ENCODE peak calls at places on chromosomes 3 and 15, in five cellular contexts. I, R, G, N and H are unnamed samples.

GRCh38 chr15:64740361-64741170 is 34.8 kb downstream of the RBPMS2 start:
- DNase-seq in N (peak), R (no peak), G (no peak), I (peak), H (peak)

GRCh38 chr3:59877263-59877662 is 827.4 kb upstream of the CFAP20DC start:
- DNase-seq in G (no peak), N (no peak), R (no peak), I (no peak), H (no peak)

GRCh38 chr3:50160561-50160983 is 5.4 kb downstream of the SEMA3F start:
- DNase-seq in N (no peak), R (no peak), I (no peak), G (no peak), H (no peak)

GRCh38 chr3:167814441-167814951 is 79.0 kb downstream of the SERPINI1 start:
- DNase-seq in N (peak), R (peak), G (no peak), I (no peak), H (peak)

GRCh38 chr3:111069974-111070751 is 1.5 kb upstream of the NECTIN3 start:
- DNase-seq in N (peak), R (no peak), G (no peak), I (peak), H (peak)

GRCh38 chr15:39586387-39587171 is 5.7 kb downstream of the THBS1 start:
- DNase-seq in R (peak), N (peak), I (no peak), G (peak), H (peak)

GRCh38 chr3:183085634-183086390 is 13.5 kb downstream of the MCCC1 start:
- DNase-seq in R (no peak), G (no peak), I (peak), N (peak), H (peak)

GRCh38 chr15:36075333-36075732 is 504.1 kb upstream of the CDIN1 start:
- DNase-seq in R (peak), G (no peak), N (peak), I (no peak), H (peak)

GRCh38 chr3:141796436-141797166 is 33.4 kb downstream of the GRK7 start:
- DNase-seq in R (peak), N (peak), G (no peak), I (no peak), H (peak)

GRCh38 chr3:70038671-70039070 is 39.1 kb downstream of the SAMMSON start:
- DNase-seq in N (no peak), G (no peak), R (no peak), I (no peak), H (no peak)

GRCh38 chr15:31367730-31368344 is 41.2 kb downstream of the KLF13 start:
- DNase-seq in I (no peak), R (no peak), N (no peak), G (no peak), H (no peak)

GRCh38 chr3:191136347-191136746 is 62.7 kb upstream of the OSTN start:
- DNase-seq in G (peak), N (peak), I (peak), R (no peak), H (peak)

GRCh38 chr15:55586808-55587207 is 1.3 kb downstream of the PYGO1 start:
- DNase-seq in N (peak), I (no peak), G (no peak), R (peak), H (no peak)

GRCh38 chr15:70096215-70096974 is 1.3 kb downstream of the TLE3 start:
- DNase-seq in N (peak), I (peak), G (peak), R (no peak), H (peak)

GRCh38 chr3:183287301-183287971 is 34.4 kb downstream of the B3GNT5 start:
- DNase-seq in I (no peak), R (peak), N (peak), G (peak), H (peak)

GRCh38 chr15:98583758-98584157 is 64.6 kb upstream of the IGF1R start:
- DNase-seq in R (no peak), I (no peak), G (no peak), N (no peak), H (no peak)

GRCh38 chr3:188974856-188975611 is 196.7 kb upstream of the TPRG1 start:
- DNase-seq in R (peak), N (peak), I (no peak), G (no peak), H (no peak)

GRCh38 chr3:10835406-10835805 is 19.4 kb downstream of the SLC6A11 start:
- DNase-seq in G (no peak), I (no peak), R (no peak), N (no peak), H (no peak)

GRCh38 chr3:81643721-81644120 is 117.7 kb downstream of the GBE1 start:
- DNase-seq in R (no peak), N (peak), G (no peak), I (peak), H (peak)

GRCh38 chr15:51262468-51262867 is 75.9 kb downstream of the CYP19A1 start:
- DNase-seq in G (no peak), I (no peak), R (no peak), N (no peak), H (no peak)

GRCh38 chr3:37028329-37028728 is 35.0 kb downstream of the MLH1 start:
- DNase-seq in R (no peak), I (no peak), N (no peak), G (no peak), H (no peak)

GRCh38 chr3:127164615-127165014 is 28.3 kb upstream of the PRR23E start:
- DNase-seq in I (no peak), G (no peak), N (no peak), R (no peak), H (no peak)

GRCh38 chr3:86921981-86922680 is 68.8 kb downstream of the VGLL3 start:
- DNase-seq in G (no peak), N (peak), I (no peak), R (no peak), H (peak)

GRCh38 chr3:150271578-150271930 is 136.5 kb upstream of the TSC22D2 start:
- DNase-seq in R (no peak), I (no peak), G (no peak), N (no peak), H (peak)

GRCh38 chr3:186418601-186419238 is 56.7 kb upstream of the DGKG start:
- DNase-seq in R (no peak), N (no peak), G (no peak), I (no peak), H (no peak)

GRCh38 chr3:71451812-71452211 is 131.7 kb downstream of the FOXP1 start:
- DNase-seq in G (no peak), R (no peak), I (no peak), N (no peak), H (no peak)

GRCh38 chr3:55662683-55663082 is 175.6 kb upstream of the WNT5A start:
- DNase-seq in R (peak), I (no peak), G (no peak), N (peak), H (peak)

GRCh38 chr3:7978104-7978457 is 523.5 kb upstream of the LMCD1 start:
- DNase-seq in I (no peak), N (no peak), G (no peak), R (no peak), H (no peak)

GRCh38 chr3:153295906-153296305 is 133.9 kb downstream of the RAP2B start:
- DNase-seq in I (no peak), R (no peak), G (no peak), N (no peak), H (peak)

GRCh38 chr3:139607981-139608380 is 68.4 kb upstream of the RBP1 start:
- DNase-seq in I (no peak), G (no peak), N (no peak), R (no peak), H (no peak)

GRCh38 chr3:15051531-15051930 is 13.6 kb downstream of the MRPS25 start:
- DNase-seq in I (peak), N (peak), G (no peak), R (no peak), H (peak)

GRCh38 chr3:5126586-5126985 is 4.5 kb downstream of the ARL8B start:
- DNase-seq in G (no peak), R (no peak), N (peak), I (no peak), H (peak)

GRCh38 chr3:73107215-73107614 is 45.8 kb downstream of the EBLN2 start:
- DNase-seq in I (no peak), G (no peak), N (no peak), R (no peak), H (no peak)

GRCh38 chr15:62348528-62349087 is 183.5 kb upstream of the C2CD4B start:
- DNase-seq in G (no peak), N (no peak), R (no peak), I (no peak), H (no peak)

GRCh38 chr3:38039101-38039898 is at the start of gene DLEC1:
- DNase-seq in N (peak), I (peak), R (no peak), G (no peak), H (peak)

GRCh38 chr3:113431811-113432210 is 9.5 kb downstream of the CFAP44 start:
- DNase-seq in N (peak), G (no peak), R (peak), I (no peak), H (peak)

GRCh38 chr3:20682573-20682972 is 496.6 kb upstream of the SGO1 start:
- DNase-seq in I (no peak), R (no peak), N (peak), G (no peak), H (no peak)

GRCh38 chr3:146472611-146473010 is 3.2 kb upstream of the PLSCR2 start:
- DNase-seq in R (no peak), G (no peak), I (no peak), N (no peak), H (no peak)

GRCh38 chr3:194306771-194307640 is 44.1 kb downstream of the CPN2 start:
- DNase-seq in I (no peak), R (no peak), N (no peak), G (no peak), H (no peak)